ENCODE peak calls at places on chromosomes 13 and 19, in four cellular contexts. W is Peyer's patch, N is heart left ventricle, F is IMR-90. E is an unnamed sample.

GRCh38 chr19:3075605-3076431 is 13.5 kb upstream of the TLE5 start:
- DNase-seq in F (no peak), N (no peak), W (peak; percentile 62), E (peak; percentile 56)

GRCh38 chr13:71864094-71864980 is 2.7 kb downstream of the DACH1 start:
- DNase-seq in N (peak; percentile 71), F (no peak), W (no peak), E (no peak)

GRCh38 chr19:31946491-31946890 is 398.9 kb upstream of the ZNF507 start:
- DNase-seq in F (no peak), N (peak; percentile 49), W (no peak), E (no peak)

GRCh38 chr13:98276486-98276885 is 99.4 kb upstream of the RNF113B start:
- DNase-seq in N (no peak), W (no peak), F (peak; percentile 61), E (no peak)

GRCh38 chr19:3556978-3557460 is 367 bp downstream of the MFSD12 start:
- DNase-seq in F (peak; percentile 35), W (peak; percentile 52), N (no peak), E (peak; percentile 62)

GRCh38 chr19:33375760-33376159 is 2.3 kb downstream of the CEBPG start:
- DNase-seq in F (peak; percentile 51), N (no peak), W (no peak), E (no peak)

GRCh38 chr19:42420055-42420544 is 7.1 kb downstream of the LIPE start:
- DNase-seq in N (peak; percentile 36), F (peak; percentile 78), W (peak; percentile 71), E (peak; percentile 62)

GRCh38 chr13:60707878-60708277 is 310.9 kb downstream of the TDRD3 start:
- DNase-seq in W (no peak), F (no peak), N (no peak), E (no peak)

GRCh38 chr19:31171936-31172335 is 177.3 kb downstream of the TSHZ3 start:
- DNase-seq in N (no peak), W (no peak), F (no peak), E (no peak)

GRCh38 chr13:95455782-95456181 is 96.7 kb upstream of the CLDN10 start:
- DNase-seq in F (no peak), N (no peak), W (no peak), E (no peak)

GRCh38 chr19:34317311-34317927 is 47.6 kb upstream of the GPI start:
- DNase-seq in N (no peak), W (no peak), F (no peak), E (peak; percentile 23)

GRCh38 chr13:99354371-99354951 is 47.3 kb upstream of the GPR183 start:
- DNase-seq in W (peak; percentile 65), N (no peak), F (no peak), E (no peak)

GRCh38 chr19:5229778-5230165 is 110.8 kb downstream of the PTPRS start:
- DNase-seq in N (no peak), F (no peak), W (no peak), E (no peak)

GRCh38 chr13:42355118-42355840 is 83.3 kb downstream of the AKAP11 start:
- DNase-seq in W (no peak), N (no peak), F (no peak), E (peak; percentile 71)

GRCh38 chr13:33164331-33164730 is 121.2 kb downstream of the STARD13 start:
- DNase-seq in N (no peak), W (no peak), F (no peak), E (no peak)

GRCh38 chr19:39362682-39363657 is 20.7 kb downstream of the SAMD4B start:
- DNase-seq in F (peak; percentile 85), W (no peak), N (no peak), E (no peak)

GRCh38 chr19:4304509-4305252 is at the start of gene FSD1:
- DNase-seq in W (peak; percentile 42), N (no peak), F (peak; percentile 40), E (peak; percentile 55)

GRCh38 chr13:48532146-48532472 is 771 bp downstream of the RCBTB2 start:
- DNase-seq in F (peak; percentile 52), W (no peak), N (no peak), E (no peak)

GRCh38 chr19:3135961-3136683 is at the start of gene GNA15:
- DNase-seq in F (no peak), N (peak; percentile 43), W (no peak), E (no peak)

GRCh38 chr13:28267495-28267894 is 129.2 kb downstream of the PAN3 start:
- DNase-seq in N (no peak), F (no peak), W (no peak), E (no peak)

GRCh38 chr13:22846551-22846950 is 334.2 kb upstream of the SGCG start:
- DNase-seq in N (no peak), W (no peak), F (no peak), E (no peak)

GRCh38 chr19:54388001-54388802 is 23.5 kb upstream of the LAIR1 start:
- DNase-seq in W (peak; percentile 68), N (peak; percentile 35), F (no peak), E (peak; percentile 63)

GRCh38 chr13:93259527-93260080 is 33.0 kb downstream of the GPC6 start:
- DNase-seq in W (no peak), N (no peak), F (peak; percentile 15), E (no peak)

GRCh38 chr19:11091343-11092153 is 2.3 kb downstream of the LDLR start:
- DNase-seq in W (peak; percentile 29), N (peak; percentile 51), F (peak; percentile 90), E (peak; percentile 51)

GRCh38 chr13:31433201-31433600 is 233.4 kb downstream of the B3GLCT start:
- DNase-seq in N (no peak), W (no peak), F (no peak), E (no peak)

GRCh38 chr19:6803036-6803404 is 30.5 kb downstream of the VAV1 start:
- DNase-seq in W (peak; percentile 51), N (no peak), F (no peak), E (no peak)

GRCh38 chr13:59680429-59681024 is 483.2 kb downstream of the DIAPH3 start:
- DNase-seq in F (peak; percentile 33), W (no peak), N (no peak), E (peak; percentile 5)

GRCh38 chr19:40449506-40449905 is 5.4 kb upstream of the SERTAD3 start:
- DNase-seq in F (no peak), N (no peak), W (no peak), E (no peak)

GRCh38 chr13:27961227-27962085 is 7.7 kb downstream of the CDX2 start:
- DNase-seq in W (no peak), N (no peak), F (no peak), E (no peak)

DNA sequence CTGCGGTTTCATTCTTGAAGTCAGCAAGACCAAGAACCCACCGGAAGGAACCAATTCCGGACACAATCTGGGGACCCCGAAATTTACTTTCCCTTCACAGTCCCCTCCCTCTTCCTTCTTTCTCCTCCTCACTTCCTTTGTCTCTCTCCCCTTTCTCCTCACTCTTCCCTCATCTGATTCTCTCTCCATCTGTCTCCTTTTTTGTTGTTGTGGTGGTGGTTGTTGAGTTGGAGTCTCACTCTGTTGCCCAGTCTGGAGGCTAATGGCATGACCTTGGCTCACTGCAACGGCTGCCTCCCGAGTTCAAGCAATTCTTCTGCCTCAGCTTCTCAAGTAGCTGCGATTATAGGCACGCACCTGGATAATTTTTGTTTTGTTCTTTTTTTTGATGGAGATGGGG is 32.7 kb upstream of the OR1M1 start:
- DNase-seq in W (no peak), F (no peak), N (no peak), E (no peak)
- H3K4me3 ChIP-seq in W (no peak overlapping the region), F (no peak overlapping the region), N (no peak overlapping the region), E (no peak overlapping the region)

DNA sequence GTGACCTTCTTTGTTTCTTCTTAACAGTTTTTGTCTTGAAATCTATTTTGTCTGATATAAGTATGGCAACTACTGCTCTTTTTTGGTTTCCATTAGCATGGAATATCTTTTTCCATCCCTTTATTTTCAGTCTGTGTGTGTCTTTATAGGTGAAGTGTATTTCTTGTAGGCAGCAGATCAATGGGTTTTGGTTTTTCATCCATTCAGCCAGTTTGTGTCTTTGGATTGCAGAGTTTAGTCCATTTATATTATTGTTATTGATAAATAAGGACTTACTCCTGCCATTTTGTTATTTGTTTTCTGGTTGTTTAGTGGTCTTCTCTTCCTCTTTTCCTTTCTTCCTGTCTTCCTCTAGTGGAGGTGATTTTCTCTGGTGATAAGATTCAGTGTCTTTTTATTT is 54.4 kb downstream of the ZNF136 start:
- DNase-seq in N (no peak), F (no peak), W (no peak), E (no peak)
- H3K9me3 ChIP-seq in N (peaks cover 88% of the 10 kb centered on the region), F (peaks cover 41% of the 10 kb centered on the region), W (peaks cover 36% of the 10 kb centered on the region), E (peaks cover 17% of the 10 kb centered on the region)

DNA sequence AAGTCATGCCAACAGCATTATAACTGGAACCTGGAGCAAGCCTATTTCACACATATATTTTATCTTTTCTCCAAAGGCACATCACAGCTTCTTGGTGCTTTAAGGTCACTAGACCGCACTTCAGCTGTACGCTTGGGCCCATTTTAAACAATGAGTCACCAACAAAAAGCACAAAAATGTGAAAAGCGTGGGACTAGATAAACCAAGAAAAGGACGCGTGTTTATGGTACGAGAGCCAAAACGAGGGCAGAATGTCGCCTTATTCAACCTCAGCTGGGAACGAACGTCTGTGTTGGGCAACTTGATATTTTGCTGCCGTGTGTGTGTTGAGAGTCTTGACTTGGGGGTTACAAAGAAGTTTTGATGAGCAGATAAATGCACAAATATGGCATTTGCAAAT is 9.2 kb upstream of the EHD2 start:
- DNase-seq in W (no peak), F (peak; percentile 99), N (no peak), E (no peak)
- H3K27ac ChIP-seq in W (peak overlapping the region; percentile 49), F (peak overlapping the region; percentile 67), N (no peak overlapping the region), E (no peak overlapping the region)

GRCh38 chr13:43784491-43784890 is 2.3 kb downstream of the ENOX1 start:
- DNase-seq in N (no peak), F (no peak), W (no peak), E (no peak)
- H3K4me3 ChIP-seq in N (no peak overlapping the region), F (no peak overlapping the region), W (no peak overlapping the region), E (no peak overlapping the region)

GRCh38 chr19:18809149-18809978 is 18.3 kb upstream of the COMP start:
- DNase-seq in W (no peak), F (peak; percentile 78), N (peak; percentile 58), E (no peak)
- H3K9me3 ChIP-seq in W (no peaks in the 10 kb centered on the region), F (no peaks in the 10 kb centered on the region), N (no peaks in the 10 kb centered on the region), E (no peaks in the 10 kb centered on the region)

GRCh38 chr13:112722433-112723250 is 32.8 kb downstream of the ATP11A start:
- DNase-seq in W (no peak), F (peak; percentile 98), N (peak; percentile 80), E (no peak)
- H3K27ac ChIP-seq in W (peak overlapping the region; percentile 26), F (peak overlapping the region; percentile 86), N (peak overlapping the region; percentile 91), E (no peak overlapping the region)